ENCODE peak calls at places on chromosome 13, in seven cellular contexts. O is A549; H is nucleus accumbens; S is stimulated activated CD4-positive, alpha-beta T cell treated with anti-CD3 and anti-CD28 coated beads, Interleukin-4, amount 100 ng/mL, for 4 hours; T is GM04504; K is hepatic stellate cell; B is NCI-H748 treated with DMSO at 0.1 percent for 48 hours. A is an unnamed sample.

GRCh38 chr13:64041296-64041695 is 2625.6 kb upstream of the PCDH20 start:
- DNase-seq in O (no peak), H (no peak), S (no peak), T (no peak), K (no peak), B (no peak), A (no peak)

GRCh38 chr13:63864171-63864902 is 2448.7 kb upstream of the PCDH20 start:
- DNase-seq in O (no peak), H (no peak), S (no peak), T (no peak), K (no peak), B (no peak), A (no peak)

GRCh38 chr13:84994582-84994981 is 804.6 kb downstream of the SLITRK6 start:
- DNase-seq in O (peak), H (no peak), S (no peak), T (no peak), K (no peak), B (no peak), A (no peak)

GRCh38 chr13:21964686-21965085 is 293.8 kb downstream of the FGF9 start:
- DNase-seq in O (no peak), H (no peak), S (no peak), T (no peak), K (no peak), B (no peak), A (no peak)

GRCh38 chr13:48019796-48020195 is 17.7 kb upstream of the NUDT15 start:
- DNase-seq in O (no peak), H (no peak), S (no peak), T (no peak), K (no peak), B (no peak), A (no peak)

GRCh38 chr13:64278493-64278892 is 2862.8 kb upstream of the PCDH20 start:
- DNase-seq in O (no peak), H (no peak), S (no peak), T (no peak), K (peak), B (no peak), A (no peak)

GRCh38 chr13:28181413-28181812 is 43.1 kb downstream of the PAN3 start:
- DNase-seq in O (no peak), H (no peak), S (no peak), T (peak), K (no peak), B (no peak), A (no peak)

GRCh38 chr13:91372813-91373420 is 25.4 kb downstream of the MIR17HG start:
- DNase-seq in O (no peak), H (no peak), S (no peak), T (no peak), K (no peak), B (no peak), A (no peak)

GRCh38 chr13:67299731-67300130 is 69.6 kb upstream of the PCDH9 start:
- DNase-seq in O (no peak), H (no peak), S (no peak), T (no peak), K (no peak), B (no peak), A (no peak)

GRCh38 chr13:91153372-91153771 is 194.1 kb upstream of the MIR17HG start:
- DNase-seq in O (no peak), H (no peak), S (no peak), T (no peak), K (no peak), B (no peak), A (no peak)

GRCh38 chr13:38785490-38785889 is 98.6 kb downstream of the FREM2 start:
- DNase-seq in O (no peak), H (no peak), S (no peak), T (no peak), K (no peak), B (no peak), A (no peak)

GRCh38 chr13:87527036-87527435 is 144.1 kb upstream of the SLITRK5 start:
- DNase-seq in O (no peak), H (no peak), S (no peak), T (no peak), K (no peak), B (no peak), A (no peak)

GRCh38 chr13:32587014-32587773 is 942 bp downstream of the PDS5B start:
- DNase-seq in O (peak), H (peak), S (peak), T (peak), K (peak), B (peak), A (peak)

GRCh38 chr13:67223024-67223423 is 7.1 kb downstream of the PCDH9 start:
- DNase-seq in O (no peak), H (no peak), S (no peak), T (no peak), K (no peak), B (no peak), A (no peak)

GRCh38 chr13:26968431-26969335 is 202.9 kb downstream of the USP12 start:
- DNase-seq in O (no peak), H (no peak), S (no peak), T (no peak), K (peak), B (no peak), A (no peak)

GRCh38 chr13:100363874-100364273 is 224.7 kb downstream of the GGACT start:
- DNase-seq in O (no peak), H (no peak), S (no peak), T (no peak), K (peak), B (peak), A (no peak)

GRCh38 chr13:111908981-111909380 is 158.0 kb upstream of the SOX1 start:
- DNase-seq in O (no peak), H (no peak), S (no peak), T (no peak), K (no peak), B (no peak), A (no peak)

GRCh38 chr13:79775830-79776229 is 294.9 kb downstream of the NDFIP2 start:
- DNase-seq in O (peak), H (no peak), S (no peak), T (peak), K (peak), B (peak), A (no peak)

GRCh38 chr13:110010433-110011135 is 224.2 kb upstream of the IRS2 start:
- DNase-seq in O (no peak), H (no peak), S (no peak), T (no peak), K (no peak), B (no peak), A (no peak)

GRCh38 chr13:51317262-51317661 is 22.2 kb upstream of the SERPINE3 start:
- DNase-seq in O (no peak), H (no peak), S (no peak), T (no peak), K (peak), B (no peak), A (no peak)

GRCh38 chr13:95541308-95541707 is 11.2 kb upstream of the CLDN10 start:
- DNase-seq in O (no peak), H (no peak), S (no peak), T (no peak), K (no peak), B (no peak), A (no peak)

GRCh38 chr13:54573186-54573585 is 1544.6 kb downstream of the OLFM4 start:
- DNase-seq in O (no peak), H (no peak), S (no peak), T (no peak), K (no peak), B (no peak), A (no peak)

A was measured in T follicular helper cell.